ENCODE peak calls at places on chromosomes 6 and 20, in five cellular contexts. C is activated naive CD4-positive, alpha-beta T cell treated with anti-CD3 and anti-CD28 coated beads, Interleukin-2, amount 50 U/mL, for 16 hours; V is fibroblast of the aortic adventitia; D is NCI-H1694 treated with DMSO at 0.1 percent for 48 hours; G is stimulated activated CD8-positive, alpha-beta memory T cell treated with anti-CD3 and anti-CD28 coated beads, Interleukin-12 subunit alpha, Interleukin-12 subunit beta, amount 100 ng/mL, for 1 hour. T is an unnamed sample.

GRCh38 chr6:125102901-125103300 is 50.7 kb upstream of the TPD52L1 start:
- DNase-seq in C (no peak), D (no peak), V (peak), G (no peak), T (peak)

GRCh38 chr6:130949553-130949952 is 113.5 kb downstream of the EPB41L2 start:
- DNase-seq in V (no peak), C (no peak), G (no peak), D (no peak), T (no peak)

GRCh38 chr6:7409740-7410139 is 20.1 kb downstream of the RIOK1 start:
- DNase-seq in V (no peak), C (no peak), D (no peak), G (no peak), T (no peak)

GRCh38 chr6:111087871-111088667 is 766 bp downstream of the SLC16A10 start:
- DNase-seq in V (no peak), C (peak), G (peak), D (no peak), T (peak)

GRCh38 chr6:90548001-90548400 is 38.9 kb downstream of the MAP3K7 start:
- DNase-seq in G (no peak), C (no peak), D (no peak), V (peak), T (no peak)

GRCh38 chr6:161922631-161923119 is 648.8 kb upstream of the AGPAT4 start:
- DNase-seq in D (no peak), C (no peak), G (no peak), V (no peak), T (no peak)

GRCh38 chr6:53794073-53794719 is 609 bp upstream of the LRRC1 start:
- DNase-seq in V (peak), G (peak), D (peak), C (peak), T (peak)

GRCh38 chr6:781350-781961 is 88.5 kb upstream of the EXOC2 start:
- DNase-seq in V (no peak), G (no peak), D (no peak), C (no peak), T (no peak)

GRCh38 chr20:46629341-46629740 is 21.9 kb downstream of the SLC13A3 start:
- DNase-seq in V (no peak), D (no peak), G (no peak), C (no peak), T (no peak)

GRCh38 chr6:130306377-130306776 is 59.4 kb upstream of the TMEM200A start:
- DNase-seq in V (no peak), D (no peak), C (no peak), G (no peak), T (no peak)

GRCh38 chr6:77455271-77455670 is 8.0 kb downstream of the HTR1B start:
- DNase-seq in C (no peak), G (no peak), D (no peak), V (no peak), T (no peak)

GRCh38 chr6:38169221-38169674 is 349.7 kb downstream of the ZFAND3 start:
- DNase-seq in G (no peak), D (no peak), C (no peak), V (no peak), T (no peak)

GRCh38 chr20:29497261-29497671 is 1760.2 kb upstream of the DEFB115 start:
- DNase-seq in D (peak), V (peak), C (no peak), G (no peak), T (peak)

GRCh38 chr6:11484441-11484840 is 53.1 kb upstream of the TMEM170B start:
- DNase-seq in D (no peak), V (no peak), G (no peak), C (no peak), T (no peak)

GRCh38 chr20:24379116-24379927 is 90.1 kb upstream of the SYNDIG1 start:
- DNase-seq in V (peak), G (no peak), D (peak), C (no peak), T (no peak)

GRCh38 chr6:117613920-117614535 is 11.7 kb upstream of the GOPC start:
- DNase-seq in G (no peak), V (peak), C (no peak), D (no peak), T (no peak)

GRCh38 chr6:163872335-163872734 is 457.8 kb downstream of the QKI start:
- DNase-seq in C (no peak), D (no peak), G (no peak), V (peak), T (no peak)

GRCh38 chr6:41181566-41181965 is 18.6 kb upstream of the TREM2 start:
- DNase-seq in G (no peak), V (no peak), D (no peak), C (no peak), T (no peak)

GRCh38 chr6:144377586-144377985 is 92.5 kb downstream of the UTRN start:
- DNase-seq in V (peak), C (no peak), G (no peak), D (no peak), T (no peak)

GRCh38 chr20:17889226-17889625 is 79.4 kb downstream of the SNX5 start:
- DNase-seq in G (no peak), V (peak), D (no peak), C (no peak), T (no peak)

GRCh38 chr6:62903263-62903662 is 308.0 kb upstream of the FKBP1C start:
- DNase-seq in G (no peak), D (no peak), V (no peak), C (no peak), T (no peak)

GRCh38 chr20:35768731-35769664 is 2.8 kb upstream of the PHF20 start:
- DNase-seq in D (no peak), C (peak), G (no peak), V (peak), T (peak)

GRCh38 chr20:1664911-1665310 is 7.3 kb upstream of the SIRPG start:
- DNase-seq in D (no peak), C (peak), V (no peak), G (peak), T (no peak)

GRCh38 chr20:49400904-49401303 is 81.6 kb downstream of the KCNB1 start:
- DNase-seq in V (peak), C (no peak), D (no peak), G (no peak), T (no peak)

GRCh38 chr20:4297141-4297826 is 281.9 kb upstream of the RNF24 start:
- DNase-seq in D (no peak), C (no peak), V (peak), G (no peak), T (no peak)

GRCh38 chr6:99416226-99416625 is 8.9 kb downstream of the PNISR start:
- DNase-seq in V (no peak), G (no peak), C (no peak), D (no peak), T (no peak)

T was measured in RWPE2.